ENCODE peak calls at places on chromosomes 13 and 19, in seven cellular contexts. One of them, this sample, is unnamed.

GRCh38 chr13:33123066-33123940 is 107.1 kb downstream of the KL start:
- DNase-seq in lung: no peak
- DNase-seq in left lung: no peak
- DNase-seq in heart left ventricle: peak; percentile 74
- DNase-seq in H1: no peak
- DNase-seq in dorsolateral prefrontal cortex: no peak
- DNase-seq in uterus: no peak
- DNase-seq in this sample: peak; percentile 73

GRCh38 chr13:101127741-101128353 is 288.5 kb downstream of the NALCN start:
- DNase-seq in uterus: no peak
- DNase-seq in heart left ventricle: no peak
- DNase-seq in left lung: no peak
- DNase-seq in lung: no peak
- DNase-seq in H1: no peak
- DNase-seq in dorsolateral prefrontal cortex: no peak
- DNase-seq in this sample: no peak

GRCh38 chr13:55937180-55937579 is 1203.5 kb upstream of the PRR20A start:
- DNase-seq in dorsolateral prefrontal cortex: no peak
- DNase-seq in heart left ventricle: no peak
- DNase-seq in left lung: no peak
- DNase-seq in lung: no peak
- DNase-seq in H1: no peak
- DNase-seq in uterus: no peak
- DNase-seq in this sample: no peak

GRCh38 chr13:72864142-72865035 is 82.5 kb downstream of the PIBF1 start:
- DNase-seq in uterus: no peak
- DNase-seq in left lung: no peak
- DNase-seq in heart left ventricle: no peak
- DNase-seq in dorsolateral prefrontal cortex: no peak
- DNase-seq in lung: no peak
- DNase-seq in H1: no peak
- DNase-seq in this sample: no peak

GRCh38 chr19:38317104-38317612 is 1.4 kb upstream of the YIF1B start:
- DNase-seq in uterus: no peak
- DNase-seq in dorsolateral prefrontal cortex: no peak
- DNase-seq in H1: no peak
- DNase-seq in lung: no peak
- DNase-seq in left lung: peak; percentile 36
- DNase-seq in heart left ventricle: no peak
- DNase-seq in this sample: no peak

GRCh38 chr13:97194473-97194872 is 27.7 kb upstream of the MBNL2 start:
- DNase-seq in H1: no peak
- DNase-seq in dorsolateral prefrontal cortex: no peak
- DNase-seq in uterus: no peak
- DNase-seq in left lung: no peak
- DNase-seq in heart left ventricle: no peak
- DNase-seq in lung: no peak
- DNase-seq in this sample: no peak

GRCh38 chr13:108980237-108980636 is 350.8 kb downstream of the MYO16 start:
- DNase-seq in uterus: no peak
- DNase-seq in dorsolateral prefrontal cortex: no peak
- DNase-seq in H1: no peak
- DNase-seq in left lung: no peak
- DNase-seq in heart left ventricle: no peak
- DNase-seq in lung: no peak
- DNase-seq in this sample: no peak

GRCh38 chr13:44317752-44318550 is 55.7 kb upstream of the SERP2 start:
- DNase-seq in uterus: no peak
- DNase-seq in left lung: no peak
- DNase-seq in H1: no peak
- DNase-seq in dorsolateral prefrontal cortex: no peak
- DNase-seq in heart left ventricle: no peak
- DNase-seq in lung: no peak
- DNase-seq in this sample: no peak

GRCh38 chr19:46351241-46352041 is 4.6 kb downstream of the PPP5C start:
- DNase-seq in lung: peak; percentile 83
- DNase-seq in dorsolateral prefrontal cortex: no peak
- DNase-seq in uterus: peak; percentile 49
- DNase-seq in left lung: peak; percentile 90
- DNase-seq in H1: no peak
- DNase-seq in heart left ventricle: peak; percentile 55
- DNase-seq in this sample: no peak

GRCh38 chr13:94708971-94709614 is 3.3 kb downstream of the SOX21 start:
- DNase-seq in dorsolateral prefrontal cortex: no peak
- DNase-seq in lung: no peak
- DNase-seq in H1: no peak
- DNase-seq in left lung: no peak
- DNase-seq in heart left ventricle: no peak
- DNase-seq in uterus: no peak
- DNase-seq in this sample: no peak

GRCh38 chr13:100280681-100281080 is 191.8 kb downstream of the PCCA start:
- DNase-seq in left lung: no peak
- DNase-seq in H1: no peak
- DNase-seq in lung: no peak
- DNase-seq in dorsolateral prefrontal cortex: no peak
- DNase-seq in uterus: no peak
- DNase-seq in heart left ventricle: no peak
- DNase-seq in this sample: no peak

GRCh38 chr13:47049276-47049989 is 152.6 kb upstream of the HTR2A start:
- DNase-seq in heart left ventricle: no peak
- DNase-seq in lung: no peak
- DNase-seq in dorsolateral prefrontal cortex: no peak
- DNase-seq in H1: no peak
- DNase-seq in uterus: no peak
- DNase-seq in left lung: no peak
- DNase-seq in this sample: no peak

GRCh38 chr13:64305246-64305645 is 2889.6 kb upstream of the PCDH20 start:
- DNase-seq in dorsolateral prefrontal cortex: no peak
- DNase-seq in heart left ventricle: no peak
- DNase-seq in lung: no peak
- DNase-seq in left lung: no peak
- DNase-seq in H1: no peak
- DNase-seq in uterus: no peak
- DNase-seq in this sample: no peak

GRCh38 chr13:111944171-111944583 is 122.8 kb upstream of the SOX1 start:
- DNase-seq in H1: no peak
- DNase-seq in uterus: no peak
- DNase-seq in dorsolateral prefrontal cortex: no peak
- DNase-seq in lung: no peak
- DNase-seq in heart left ventricle: no peak
- DNase-seq in left lung: no peak
- DNase-seq in this sample: no peak

GRCh38 chr19:30229524-30230174 is 142.5 kb upstream of the ZNF536 start:
- DNase-seq in dorsolateral prefrontal cortex: no peak
- DNase-seq in lung: no peak
- DNase-seq in heart left ventricle: no peak
- DNase-seq in uterus: no peak
- DNase-seq in H1: no peak
- DNase-seq in left lung: no peak
- DNase-seq in this sample: no peak

GRCh38 chr19:30233375-30233774 is 138.8 kb upstream of the ZNF536 start:
- DNase-seq in left lung: no peak
- DNase-seq in dorsolateral prefrontal cortex: no peak
- DNase-seq in H1: no peak
- DNase-seq in heart left ventricle: no peak
- DNase-seq in lung: no peak
- DNase-seq in uterus: no peak
- DNase-seq in this sample: no peak

GRCh38 chr19:30228726-30229523 is 143.3 kb upstream of the ZNF536 start:
- DNase-seq in uterus: no peak
- DNase-seq in lung: no peak
- DNase-seq in left lung: no peak
- DNase-seq in heart left ventricle: no peak
- DNase-seq in H1: no peak
- DNase-seq in dorsolateral prefrontal cortex: no peak
- DNase-seq in this sample: no peak

GRCh38 chr19:30228113-30228725 is 144.0 kb upstream of the ZNF536 start:
- DNase-seq in heart left ventricle: no peak
- DNase-seq in lung: no peak
- DNase-seq in H1: no peak
- DNase-seq in left lung: no peak
- DNase-seq in dorsolateral prefrontal cortex: no peak
- DNase-seq in uterus: no peak
- DNase-seq in this sample: no peak

GRCh38 chr19:30231408-30232318 is 140.5 kb upstream of the ZNF536 start:
- DNase-seq in uterus: no peak
- DNase-seq in dorsolateral prefrontal cortex: no peak
- DNase-seq in lung: no peak
- DNase-seq in H1: no peak
- DNase-seq in heart left ventricle: no peak
- DNase-seq in left lung: no peak
- DNase-seq in this sample: no peak
- H3K27me3 ChIP-seq in uterus: peaks cover 8% of the 10 kb centered on the region
- H3K27me3 ChIP-seq in dorsolateral prefrontal cortex: peaks cover 29% of the 10 kb centered on the region
- H3K27me3 ChIP-seq in lung: peaks cover 4% of the 10 kb centered on the region
- H3K27me3 ChIP-seq in H1: peaks cover 42% of the 10 kb centered on the region
- H3K27me3 ChIP-seq in heart left ventricle: peaks cover 45% of the 10 kb centered on the region
- H3K27me3 ChIP-seq in left lung: peaks cover 29% of the 10 kb centered on the region
- H3K27me3 ChIP-seq in this sample: peaks cover 7% of the 10 kb centered on the region

DNA sequence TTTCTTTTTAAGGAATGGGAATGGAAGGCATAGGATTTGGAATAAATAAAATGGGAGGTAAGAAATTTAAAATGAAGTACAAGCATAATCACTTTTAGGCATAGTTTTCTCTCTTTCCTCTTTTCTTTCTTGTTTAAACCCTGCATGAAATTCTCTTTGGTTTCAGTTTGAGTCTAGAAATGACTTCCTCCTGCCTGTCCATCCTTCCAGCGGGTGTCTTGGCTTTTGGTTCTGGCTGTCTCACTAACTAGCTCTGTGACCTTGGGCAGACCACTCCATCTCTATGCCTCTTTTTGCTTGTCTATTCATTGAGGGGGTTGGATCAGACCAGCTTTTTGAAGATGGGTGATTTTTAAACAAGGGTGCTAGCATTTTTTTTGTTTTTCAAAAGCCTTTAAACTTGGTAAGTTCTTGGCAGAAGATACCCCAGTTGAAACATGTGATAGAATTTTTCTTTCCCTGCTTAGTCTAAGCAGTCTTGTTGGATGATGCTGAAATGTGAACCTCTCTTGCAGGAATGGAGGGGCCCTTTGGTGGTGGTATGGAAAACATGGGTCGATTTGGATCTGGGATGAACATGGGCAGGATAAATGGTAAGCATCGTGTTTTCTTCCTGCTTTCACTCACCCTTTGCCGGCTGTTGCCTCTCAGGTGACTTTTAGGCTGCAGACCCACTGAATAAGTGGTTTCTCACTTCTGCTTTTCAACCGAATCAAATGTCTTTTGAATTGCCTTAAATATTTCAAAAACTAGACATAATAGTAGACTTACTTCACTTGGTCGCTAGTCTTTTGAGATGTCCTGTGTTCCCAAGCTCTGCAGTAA is 28.6 kb downstream of the PRAM1 start:
- DNase-seq in left lung: no peak
- DNase-seq in uterus: no peak
- DNase-seq in heart left ventricle: no peak
- DNase-seq in dorsolateral prefrontal cortex: no peak
- DNase-seq in H1: no peak
- DNase-seq in lung: no peak
- DNase-seq in this sample: no peak
- H3K27ac ChIP-seq in left lung: peak overlapping the region; percentile 55
- H3K27ac ChIP-seq in uterus: no peak overlapping the region
- H3K27ac ChIP-seq in heart left ventricle: no peak overlapping the region
- H3K27ac ChIP-seq in dorsolateral prefrontal cortex: no peak overlapping the region
- H3K27ac ChIP-seq in H1: no peak overlapping the region
- H3K27ac ChIP-seq in lung: no peak overlapping the region
- H3K27ac ChIP-seq in this sample: no peak overlapping the region

GRCh38 chr13:29491248-29491647 is 104.2 kb downstream of the SLC7A1 start:
- DNase-seq in left lung: no peak
- DNase-seq in heart left ventricle: no peak
- DNase-seq in dorsolateral prefrontal cortex: no peak
- DNase-seq in uterus: no peak
- DNase-seq in lung: no peak
- DNase-seq in H1: no peak
- DNase-seq in this sample: no peak
- H3K4me3 ChIP-seq in left lung: no peak overlapping the region
- H3K4me3 ChIP-seq in heart left ventricle: no peak overlapping the region
- H3K4me3 ChIP-seq in dorsolateral prefrontal cortex: no peak overlapping the region
- H3K4me3 ChIP-seq in uterus: no peak overlapping the region
- H3K4me3 ChIP-seq in lung: no peak overlapping the region
- H3K4me3 ChIP-seq in H1: no peak overlapping the region
- H3K4me3 ChIP-seq in this sample: no peak overlapping the region

GRCh38 chr13:86741762-86742285 is 929.3 kb upstream of the SLITRK5 start:
- DNase-seq in dorsolateral prefrontal cortex: no peak
- DNase-seq in left lung: no peak
- DNase-seq in lung: no peak
- DNase-seq in heart left ventricle: no peak
- DNase-seq in H1: no peak
- DNase-seq in uterus: no peak
- DNase-seq in this sample: no peak

GRCh38 chr13:86731987-86732386 is 932.8 kb upstream of the SLITRK6 start:
- DNase-seq in left lung: no peak
- DNase-seq in dorsolateral prefrontal cortex: no peak
- DNase-seq in H1: no peak
- DNase-seq in heart left ventricle: no peak
- DNase-seq in uterus: no peak
- DNase-seq in lung: no peak
- DNase-seq in this sample: no peak

GRCh38 chr13:86737334-86737932 is 933.7 kb upstream of the SLITRK5 start:
- DNase-seq in heart left ventricle: no peak
- DNase-seq in lung: no peak
- DNase-seq in uterus: no peak
- DNase-seq in H1: no peak
- DNase-seq in dorsolateral prefrontal cortex: no peak
- DNase-seq in left lung: no peak
- DNase-seq in this sample: no peak
- H3K27me3 ChIP-seq in heart left ventricle: no peaks in the 10 kb centered on the region
- H3K27me3 ChIP-seq in lung: no peaks in the 10 kb centered on the region
- H3K27me3 ChIP-seq in uterus: no peaks in the 10 kb centered on the region
- H3K27me3 ChIP-seq in H1: no peaks in the 10 kb centered on the region
- H3K27me3 ChIP-seq in dorsolateral prefrontal cortex: no peaks in the 10 kb centered on the region
- H3K27me3 ChIP-seq in left lung: no peaks in the 10 kb centered on the region
- H3K27me3 ChIP-seq in this sample: no peaks in the 10 kb centered on the region

GRCh38 chr13:74201530-74201929 is 67.3 kb upstream of the KLF12 start:
- DNase-seq in uterus: no peak
- DNase-seq in heart left ventricle: no peak
- DNase-seq in H1: no peak
- DNase-seq in left lung: no peak
- DNase-seq in dorsolateral prefrontal cortex: no peak
- DNase-seq in lung: no peak
- DNase-seq in this sample: no peak
- H3K27ac ChIP-seq in uterus: no peak overlapping the region
- H3K27ac ChIP-seq in heart left ventricle: no peak overlapping the region
- H3K27ac ChIP-seq in H1: no peak overlapping the region
- H3K27ac ChIP-seq in left lung: no peak overlapping the region
- H3K27ac ChIP-seq in dorsolateral prefrontal cortex: no peak overlapping the region
- H3K27ac ChIP-seq in lung: no peak overlapping the region
- H3K27ac ChIP-seq in this sample: no peak overlapping the region